ENCODE peak calls at places on chromosomes 3 and 15, in ten cellular contexts. One of them, this sample, is unnamed.

GRCh38 chr15:77650285-77650684 is 17.6 kb upstream of the LINGO1 start:
- DNase-seq in brain microvascular endothelial cell: peak
- DNase-seq in cardiac fibroblast: peak
- DNase-seq in body of pancreas: no peak
- DNase-seq in LNCaP clone FGC: no peak
- DNase-seq in GM12865: no peak
- DNase-seq in gastrocnemius medialis: no peak
- DNase-seq in left lung: no peak
- DNase-seq in A549: peak
- DNase-seq in Panc1: no peak
- DNase-seq in this sample: peak

GRCh38 chr15:101570238-101570637 is 80.7 kb upstream of the PCSK6 start:
- DNase-seq in A549: no peak
- DNase-seq in body of pancreas: no peak
- DNase-seq in cardiac fibroblast: no peak
- DNase-seq in LNCaP clone FGC: no peak
- DNase-seq in gastrocnemius medialis: no peak
- DNase-seq in Panc1: peak
- DNase-seq in brain microvascular endothelial cell: no peak
- DNase-seq in GM12865: no peak
- DNase-seq in left lung: no peak
- DNase-seq in this sample: no peak

GRCh38 chr3:119794971-119795612 is 13.2 kb downstream of the NR1I2 start:
- DNase-seq in Panc1: no peak
- DNase-seq in A549: peak
- DNase-seq in body of pancreas: no peak
- DNase-seq in GM12865: no peak
- DNase-seq in brain microvascular endothelial cell: peak
- DNase-seq in cardiac fibroblast: peak
- DNase-seq in LNCaP clone FGC: no peak
- DNase-seq in gastrocnemius medialis: no peak
- DNase-seq in left lung: no peak
- DNase-seq in this sample: peak

GRCh38 chr15:63904042-63904441 is 70.3 kb upstream of the HERC1 start:
- DNase-seq in left lung: no peak
- DNase-seq in LNCaP clone FGC: no peak
- DNase-seq in brain microvascular endothelial cell: no peak
- DNase-seq in gastrocnemius medialis: no peak
- DNase-seq in GM12865: no peak
- DNase-seq in Panc1: no peak
- DNase-seq in A549: no peak
- DNase-seq in body of pancreas: no peak
- DNase-seq in cardiac fibroblast: peak
- DNase-seq in this sample: no peak

GRCh38 chr15:69997701-69998273 is 99.9 kb downstream of the TLE3 start:
- DNase-seq in cardiac fibroblast: peak
- DNase-seq in LNCaP clone FGC: no peak
- DNase-seq in GM12865: peak
- DNase-seq in A549: peak
- DNase-seq in brain microvascular endothelial cell: peak
- DNase-seq in gastrocnemius medialis: peak
- DNase-seq in left lung: peak
- DNase-seq in body of pancreas: peak
- DNase-seq in Panc1: no peak
- DNase-seq in this sample: peak

GRCh38 chr15:60745469-60745971 is 266.6 kb upstream of the ICE2 start:
- DNase-seq in left lung: no peak
- DNase-seq in brain microvascular endothelial cell: peak
- DNase-seq in Panc1: no peak
- DNase-seq in A549: no peak
- DNase-seq in body of pancreas: peak
- DNase-seq in cardiac fibroblast: peak
- DNase-seq in GM12865: no peak
- DNase-seq in gastrocnemius medialis: peak
- DNase-seq in LNCaP clone FGC: no peak
- DNase-seq in this sample: peak

GRCh38 chr15:31349233-31350141 is 22.9 kb downstream of the KLF13 start:
- DNase-seq in Panc1: no peak
- DNase-seq in left lung: peak
- DNase-seq in GM12865: no peak
- DNase-seq in LNCaP clone FGC: no peak
- DNase-seq in gastrocnemius medialis: peak
- DNase-seq in cardiac fibroblast: no peak
- DNase-seq in A549: no peak
- DNase-seq in body of pancreas: no peak
- DNase-seq in brain microvascular endothelial cell: no peak
- DNase-seq in this sample: no peak

GRCh38 chr3:56970401-56971002 is 90.0 kb upstream of the SPATA12 start:
- DNase-seq in LNCaP clone FGC: no peak
- DNase-seq in cardiac fibroblast: peak
- DNase-seq in GM12865: peak
- DNase-seq in body of pancreas: no peak
- DNase-seq in Panc1: no peak
- DNase-seq in A549: no peak
- DNase-seq in gastrocnemius medialis: no peak
- DNase-seq in left lung: no peak
- DNase-seq in brain microvascular endothelial cell: no peak
- DNase-seq in this sample: peak

GRCh38 chr15:41828747-41829270 is 917 bp downstream of the JMJD7 start:
- DNase-seq in A549: no peak
- DNase-seq in body of pancreas: no peak
- DNase-seq in cardiac fibroblast: peak
- DNase-seq in GM12865: no peak
- DNase-seq in Panc1: no peak
- DNase-seq in LNCaP clone FGC: no peak
- DNase-seq in left lung: no peak
- DNase-seq in brain microvascular endothelial cell: no peak
- DNase-seq in gastrocnemius medialis: no peak
- DNase-seq in this sample: no peak

GRCh38 chr3:145899229-145899628 is 261.8 kb downstream of the PLOD2 start:
- DNase-seq in left lung: no peak
- DNase-seq in Panc1: no peak
- DNase-seq in LNCaP clone FGC: no peak
- DNase-seq in GM12865: peak
- DNase-seq in A549: no peak
- DNase-seq in gastrocnemius medialis: no peak
- DNase-seq in cardiac fibroblast: no peak
- DNase-seq in brain microvascular endothelial cell: no peak
- DNase-seq in body of pancreas: no peak
- DNase-seq in this sample: no peak

DNA sequence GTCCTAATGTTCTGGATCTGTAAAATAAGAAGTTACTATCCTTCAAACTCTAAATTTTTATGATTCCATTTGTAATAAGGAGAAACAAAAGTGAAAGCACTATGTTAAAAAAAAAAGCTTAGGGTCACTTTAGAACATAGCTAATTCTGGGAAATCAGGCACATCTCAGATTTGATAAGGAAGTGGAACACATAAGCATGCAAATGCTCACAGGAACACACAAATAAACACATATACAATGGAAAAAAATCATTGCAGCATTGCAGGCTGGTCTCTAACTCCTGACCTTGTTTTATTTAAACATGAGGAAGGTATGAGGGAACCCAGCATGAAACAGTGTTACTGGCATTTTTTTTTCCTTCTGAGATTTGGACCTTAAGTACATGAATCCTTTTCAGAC is 63.2 kb upstream of the TNFSF10 start:
- DNase-seq in Panc1: no peak
- DNase-seq in GM12865: no peak
- DNase-seq in LNCaP clone FGC: no peak
- DNase-seq in cardiac fibroblast: peak
- DNase-seq in body of pancreas: no peak
- DNase-seq in A549: no peak
- DNase-seq in gastrocnemius medialis: no peak
- DNase-seq in left lung: no peak
- DNase-seq in brain microvascular endothelial cell: no peak
- DNase-seq in this sample: no peak
- H3K4me3 ChIP-seq in Panc1: no peak
- H3K4me3 ChIP-seq in GM12865: no peak
- H3K4me3 ChIP-seq in LNCaP clone FGC: no peak
- H3K4me3 ChIP-seq in cardiac fibroblast: no peak
- H3K4me3 ChIP-seq in body of pancreas: no peak
- H3K4me3 ChIP-seq in A549: no peak
- H3K4me3 ChIP-seq in gastrocnemius medialis: no peak
- H3K4me3 ChIP-seq in left lung: no peak
- H3K4me3 ChIP-seq in brain microvascular endothelial cell: no peak
- H3K4me3 ChIP-seq in this sample: no peak

GRCh38 chr3:126604691-126605090 is 46.0 kb upstream of the C3orf22 start:
- DNase-seq in cardiac fibroblast: no peak
- DNase-seq in gastrocnemius medialis: no peak
- DNase-seq in Panc1: no peak
- DNase-seq in left lung: no peak
- DNase-seq in brain microvascular endothelial cell: no peak
- DNase-seq in A549: no peak
- DNase-seq in body of pancreas: no peak
- DNase-seq in GM12865: no peak
- DNase-seq in LNCaP clone FGC: no peak
- DNase-seq in this sample: no peak

DNA sequence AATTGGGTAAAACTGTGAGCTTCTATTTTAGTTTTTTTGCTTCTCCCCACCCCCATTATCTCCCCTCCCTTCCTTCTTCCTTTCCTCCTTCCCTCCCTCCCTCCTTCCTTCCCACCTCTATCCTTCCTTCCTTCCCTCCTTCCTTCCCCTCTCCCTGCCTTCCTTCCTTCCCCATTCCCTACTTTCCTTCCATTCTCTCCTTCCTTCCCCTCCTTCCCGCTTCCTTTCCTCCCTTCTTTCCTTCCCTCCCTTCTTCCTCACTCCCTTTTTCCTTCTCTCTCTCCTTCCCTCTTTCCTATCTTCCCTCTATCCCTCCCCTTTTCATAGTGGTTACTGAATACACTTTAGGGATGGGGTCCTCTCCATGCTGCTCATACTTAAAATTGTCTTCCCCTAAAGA is 40.4 kb upstream of the C3orf22 start:
- DNase-seq in brain microvascular endothelial cell: no peak
- DNase-seq in gastrocnemius medialis: no peak
- DNase-seq in A549: no peak
- DNase-seq in LNCaP clone FGC: no peak
- DNase-seq in left lung: no peak
- DNase-seq in cardiac fibroblast: no peak
- DNase-seq in GM12865: no peak
- DNase-seq in body of pancreas: no peak
- DNase-seq in Panc1: no peak
- DNase-seq in this sample: no peak
- TF ChIP-seq CTCF in brain microvascular endothelial cell: no peak
- TF ChIP-seq CTCF in gastrocnemius medialis: no peak
- TF ChIP-seq CTCF in A549: no peak
- TF ChIP-seq CTCF in LNCaP clone FGC: no peak
- TF ChIP-seq CTCF in left lung: no peak
- TF ChIP-seq CTCF in cardiac fibroblast: no peak
- TF ChIP-seq CTCF in GM12865: no peak
- TF ChIP-seq CTCF in body of pancreas: no peak
- TF ChIP-seq CTCF in Panc1: no peak
- TF ChIP-seq CTCF in this sample: no peak

DNA sequence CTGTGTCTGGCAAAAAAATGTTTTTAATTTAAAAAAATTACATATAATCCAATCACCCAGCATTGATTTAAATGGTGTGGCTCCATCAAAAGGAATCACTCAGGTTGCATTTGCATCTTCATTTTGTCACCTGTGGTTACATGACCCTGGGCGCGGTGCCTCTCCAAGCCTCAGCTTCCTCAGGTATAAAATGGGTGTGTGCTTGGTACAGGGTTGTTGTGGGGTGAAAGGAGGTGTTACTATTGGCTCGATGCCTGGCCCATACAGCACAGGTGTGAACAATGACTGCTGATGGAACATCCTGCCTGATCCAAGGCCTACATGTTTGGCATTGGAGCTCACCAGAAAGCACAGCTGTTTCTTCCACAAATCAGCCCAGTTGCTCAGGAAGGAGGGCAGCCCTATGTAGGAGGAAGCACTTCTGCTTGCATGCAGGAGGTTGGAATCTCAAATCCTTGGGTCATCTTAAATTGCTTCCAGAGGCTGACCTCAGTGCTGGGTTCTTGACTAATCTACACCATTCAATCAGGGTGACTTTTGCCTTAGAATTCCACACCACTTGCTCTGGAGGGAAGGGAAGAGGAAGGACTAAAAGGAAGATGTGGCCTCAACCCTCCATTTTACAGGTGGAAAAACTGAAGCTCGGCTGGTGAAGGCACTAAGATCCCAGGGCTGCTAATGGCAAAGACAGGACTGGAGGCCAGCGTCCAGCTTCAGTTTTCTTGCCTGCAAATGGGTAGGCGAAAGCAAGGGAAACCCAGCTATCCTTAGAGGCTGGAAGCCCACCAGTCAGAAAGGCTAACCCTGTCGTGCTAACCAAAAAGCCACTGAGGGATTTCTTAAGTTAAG is 31.7 kb downstream of the BHLHE40 start:
- DNase-seq in cardiac fibroblast: no peak
- DNase-seq in LNCaP clone FGC: no peak
- DNase-seq in brain microvascular endothelial cell: no peak
- DNase-seq in GM12865: peak
- DNase-seq in Panc1: no peak
- DNase-seq in gastrocnemius medialis: no peak
- DNase-seq in left lung: no peak
- DNase-seq in A549: no peak
- DNase-seq in body of pancreas: no peak
- DNase-seq in this sample: no peak
- H3K4me3 ChIP-seq in cardiac fibroblast: no peak
- H3K4me3 ChIP-seq in LNCaP clone FGC: no peak
- H3K4me3 ChIP-seq in brain microvascular endothelial cell: no peak
- H3K4me3 ChIP-seq in GM12865: peak
- H3K4me3 ChIP-seq in Panc1: no peak
- H3K4me3 ChIP-seq in gastrocnemius medialis: no peak
- H3K4me3 ChIP-seq in left lung: no peak
- H3K4me3 ChIP-seq in A549: no peak
- H3K4me3 ChIP-seq in body of pancreas: no peak
- H3K4me3 ChIP-seq in this sample: no peak

GRCh38 chr3:132726341-132726823 is 4.2 kb upstream of the NPHP3 start:
- DNase-seq in left lung: no peak
- DNase-seq in GM12865: peak
- DNase-seq in Panc1: no peak
- DNase-seq in brain microvascular endothelial cell: no peak
- DNase-seq in body of pancreas: no peak
- DNase-seq in A549: peak
- DNase-seq in gastrocnemius medialis: no peak
- DNase-seq in LNCaP clone FGC: no peak
- DNase-seq in cardiac fibroblast: peak
- DNase-seq in this sample: peak

GRCh38 chr3:132723551-132723950 is 1.3 kb upstream of the NPHP3 start:
- DNase-seq in cardiac fibroblast: no peak
- DNase-seq in LNCaP clone FGC: no peak
- DNase-seq in A549: no peak
- DNase-seq in gastrocnemius medialis: no peak
- DNase-seq in GM12865: no peak
- DNase-seq in left lung: no peak
- DNase-seq in body of pancreas: no peak
- DNase-seq in brain microvascular endothelial cell: no peak
- DNase-seq in Panc1: no peak
- DNase-seq in this sample: no peak

GRCh38 chr3:132723024-132723462 is 834 bp upstream of the NPHP3 start:
- DNase-seq in LNCaP clone FGC: no peak
- DNase-seq in brain microvascular endothelial cell: no peak
- DNase-seq in A549: no peak
- DNase-seq in GM12865: peak
- DNase-seq in cardiac fibroblast: no peak
- DNase-seq in gastrocnemius medialis: no peak
- DNase-seq in left lung: no peak
- DNase-seq in body of pancreas: no peak
- DNase-seq in Panc1: no peak
- DNase-seq in this sample: no peak

GRCh38 chr3:132722165-132723023 is at the start of gene NPHP3:
- DNase-seq in body of pancreas: peak
- DNase-seq in gastrocnemius medialis: peak
- DNase-seq in brain microvascular endothelial cell: peak
- DNase-seq in A549: peak
- DNase-seq in LNCaP clone FGC: peak
- DNase-seq in Panc1: peak
- DNase-seq in left lung: peak
- DNase-seq in GM12865: peak
- DNase-seq in cardiac fibroblast: peak
- DNase-seq in this sample: peak

GRCh38 chr3:132721479-132722164 is 587 bp downstream of the NPHP3 start:
- DNase-seq in left lung: peak
- DNase-seq in cardiac fibroblast: peak
- DNase-seq in LNCaP clone FGC: peak
- DNase-seq in body of pancreas: peak
- DNase-seq in A549: peak
- DNase-seq in brain microvascular endothelial cell: peak
- DNase-seq in GM12865: peak
- DNase-seq in gastrocnemius medialis: peak
- DNase-seq in Panc1: no peak
- DNase-seq in this sample: peak
- TF ChIP-seq CTCF in left lung: no peak
- TF ChIP-seq CTCF in cardiac fibroblast: peak
- TF ChIP-seq CTCF in LNCaP clone FGC: no peak
- TF ChIP-seq CTCF in body of pancreas: peak
- TF ChIP-seq CTCF in A549: no peak
- TF ChIP-seq CTCF in brain microvascular endothelial cell: peak
- TF ChIP-seq CTCF in GM12865: no peak
- TF ChIP-seq CTCF in gastrocnemius medialis: peak
- TF ChIP-seq CTCF in Panc1: no peak
- TF ChIP-seq CTCF in this sample: peak